ENCODE peak calls at places on chromosome 1, in nine cellular contexts. One of them, this sample, is unnamed. For H3K27me3 and H3K36me3, the result is how much of the 10 kb centered on the place peaks cover.

GRCh38 chr1:56525463-56526155 is 53.8 kb downstream of the PLPP3 start:
- DNase-seq in esophagus muscularis mucosa: no peak
- DNase-seq in pancreas: no peak
- DNase-seq in uterus: no peak
- DNase-seq in CD8-positive, alpha-beta T cell: no peak
- DNase-seq in IMR-90: peak
- DNase-seq in BE2C: no peak
- DNase-seq in HepG2: no peak
- DNase-seq in heart left ventricle: no peak
- DNase-seq in this sample: no peak

GRCh38 chr1:76006234-76006633 is 68.3 kb upstream of the ST6GALNAC3 start:
- DNase-seq in esophagus muscularis mucosa: no peak
- DNase-seq in pancreas: no peak
- DNase-seq in uterus: no peak
- DNase-seq in CD8-positive, alpha-beta T cell: no peak
- DNase-seq in IMR-90: peak
- DNase-seq in BE2C: peak
- DNase-seq in HepG2: no peak
- DNase-seq in heart left ventricle: no peak
- DNase-seq in this sample: no peak

GRCh38 chr1:64161347-64162080 is 41.9 kb upstream of the UBE2U start:
- DNase-seq in esophagus muscularis mucosa: no peak
- DNase-seq in pancreas: no peak
- DNase-seq in uterus: no peak
- DNase-seq in CD8-positive, alpha-beta T cell: no peak
- DNase-seq in IMR-90: peak
- DNase-seq in BE2C: no peak
- DNase-seq in HepG2: no peak
- DNase-seq in heart left ventricle: no peak
- DNase-seq in this sample: no peak

GRCh38 chr1:62794047-62794446 is 10.1 kb downstream of the ATG4C start:
- DNase-seq in esophagus muscularis mucosa: no peak
- DNase-seq in pancreas: no peak
- DNase-seq in uterus: no peak
- DNase-seq in CD8-positive, alpha-beta T cell: no peak
- DNase-seq in IMR-90: no peak
- DNase-seq in BE2C: no peak
- DNase-seq in HepG2: no peak
- DNase-seq in heart left ventricle: no peak
- DNase-seq in this sample: no peak

GRCh38 chr1:202959276-202959620 is 1.1 kb upstream of the ADIPOR1 start:
- DNase-seq in esophagus muscularis mucosa: no peak
- DNase-seq in pancreas: no peak
- DNase-seq in uterus: no peak
- DNase-seq in CD8-positive, alpha-beta T cell: no peak
- DNase-seq in IMR-90: peak
- DNase-seq in BE2C: no peak
- DNase-seq in HepG2: peak
- DNase-seq in heart left ventricle: no peak
- DNase-seq in this sample: no peak

GRCh38 chr1:154940213-154940879 is 3.8 kb upstream of the PMVK start:
- DNase-seq in esophagus muscularis mucosa: no peak
- DNase-seq in pancreas: no peak
- DNase-seq in uterus: no peak
- DNase-seq in CD8-positive, alpha-beta T cell: no peak
- DNase-seq in IMR-90: no peak
- DNase-seq in BE2C: no peak
- DNase-seq in HepG2: no peak
- DNase-seq in heart left ventricle: peak
- DNase-seq in this sample: no peak

GRCh38 chr1:53851571-53852282 is 13.6 kb upstream of the NDC1 start:
- DNase-seq in esophagus muscularis mucosa: no peak
- DNase-seq in pancreas: peak
- DNase-seq in uterus: no peak
- DNase-seq in CD8-positive, alpha-beta T cell: no peak
- DNase-seq in IMR-90: no peak
- DNase-seq in BE2C: no peak
- DNase-seq in HepG2: peak
- DNase-seq in heart left ventricle: no peak
- DNase-seq in this sample: no peak

GRCh38 chr1:187264995-187265602 is 436.4 kb downstream of the PLA2G4A start:
- DNase-seq in esophagus muscularis mucosa: no peak
- DNase-seq in pancreas: no peak
- DNase-seq in uterus: no peak
- DNase-seq in CD8-positive, alpha-beta T cell: no peak
- DNase-seq in IMR-90: peak
- DNase-seq in BE2C: peak
- DNase-seq in HepG2: peak
- DNase-seq in heart left ventricle: no peak
- DNase-seq in this sample: peak

GRCh38 chr1:204091066-204091465 is 18.2 kb downstream of the SOX13 start:
- DNase-seq in esophagus muscularis mucosa: no peak
- DNase-seq in pancreas: no peak
- DNase-seq in uterus: no peak
- DNase-seq in CD8-positive, alpha-beta T cell: no peak
- DNase-seq in IMR-90: no peak
- DNase-seq in BE2C: no peak
- DNase-seq in HepG2: no peak
- DNase-seq in heart left ventricle: no peak
- DNase-seq in this sample: no peak

GRCh38 chr1:18972531-18972930 is 16.1 kb upstream of the IFFO2 start:
- DNase-seq in esophagus muscularis mucosa: no peak
- DNase-seq in pancreas: no peak
- DNase-seq in uterus: peak
- DNase-seq in CD8-positive, alpha-beta T cell: no peak
- DNase-seq in IMR-90: peak
- DNase-seq in BE2C: no peak
- DNase-seq in HepG2: no peak
- DNase-seq in heart left ventricle: no peak
- DNase-seq in this sample: no peak
- TF ChIP-seq CTCF in esophagus muscularis mucosa: peak
- TF ChIP-seq CTCF in pancreas: no peak
- TF ChIP-seq CTCF in uterus: peak
- TF ChIP-seq CTCF in CD8-positive, alpha-beta T cell: peak
- TF ChIP-seq CTCF in IMR-90: peak
- TF ChIP-seq CTCF in BE2C: no peak
- TF ChIP-seq CTCF in HepG2: peak
- TF ChIP-seq CTCF in heart left ventricle: peak
- TF ChIP-seq CTCF in this sample: no peak

DNA sequence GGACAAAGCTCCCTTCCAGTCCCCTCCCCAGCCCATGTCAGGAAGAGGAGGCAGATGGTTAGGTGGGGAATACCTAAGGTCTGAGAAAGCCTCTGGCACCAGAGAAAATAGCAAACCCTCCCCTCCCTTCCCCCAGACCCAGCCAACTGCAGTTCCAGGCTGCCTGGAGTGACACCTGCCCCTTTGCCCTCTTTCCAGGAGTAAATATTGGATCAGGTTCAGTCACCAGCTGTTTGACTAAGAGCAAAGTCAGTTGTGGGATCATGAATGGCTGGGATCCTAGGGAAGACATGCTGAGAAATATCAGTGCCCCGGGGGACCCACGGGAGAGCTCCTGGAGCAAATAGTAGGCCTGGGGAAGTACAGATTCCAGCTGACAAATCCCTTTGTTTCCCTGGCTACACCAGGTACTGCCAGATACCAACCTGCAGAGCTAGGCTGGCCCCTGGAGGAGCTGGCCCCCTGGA is 12.2 kb upstream of the CDK18 start:
- DNase-seq in esophagus muscularis mucosa: no peak
- DNase-seq in pancreas: no peak
- DNase-seq in uterus: no peak
- DNase-seq in CD8-positive, alpha-beta T cell: no peak
- DNase-seq in IMR-90: no peak
- DNase-seq in BE2C: no peak
- DNase-seq in HepG2: peak
- DNase-seq in heart left ventricle: no peak
- DNase-seq in this sample: no peak
- H3K27me3 ChIP-seq in esophagus muscularis mucosa: under half
- H3K27me3 ChIP-seq in pancreas: under half
- H3K27me3 ChIP-seq in uterus: under half
- H3K27me3 ChIP-seq in CD8-positive, alpha-beta T cell: under half
- H3K27me3 ChIP-seq in IMR-90: under half
- H3K27me3 ChIP-seq in BE2C: under half
- H3K27me3 ChIP-seq in HepG2: under half
- H3K27me3 ChIP-seq in heart left ventricle: under half
- H3K27me3 ChIP-seq in this sample: under half

DNA sequence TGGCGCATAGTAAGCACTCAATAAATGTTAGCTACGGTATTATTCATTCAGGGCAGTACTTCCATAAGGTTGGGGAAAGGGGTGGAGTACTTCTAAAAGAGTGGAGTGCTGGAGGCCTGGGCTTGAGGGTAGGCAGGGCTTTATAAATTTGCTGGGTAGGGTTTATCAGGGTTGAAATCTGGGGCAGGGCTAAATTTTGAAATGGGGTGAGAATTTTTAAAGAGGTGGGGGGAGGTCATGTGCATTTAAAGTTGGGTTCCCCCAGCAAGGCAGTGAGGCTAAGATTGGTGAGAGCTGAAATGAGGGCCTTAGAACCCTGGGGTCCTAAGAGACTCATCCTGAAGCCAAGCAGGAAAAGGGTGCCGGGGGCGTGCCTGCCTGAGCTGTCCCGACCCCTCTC is 10.0 kb downstream of the CATSPER4 start:
- DNase-seq in esophagus muscularis mucosa: no peak
- DNase-seq in pancreas: no peak
- DNase-seq in uterus: no peak
- DNase-seq in CD8-positive, alpha-beta T cell: no peak
- DNase-seq in IMR-90: no peak
- DNase-seq in BE2C: no peak
- DNase-seq in HepG2: no peak
- DNase-seq in heart left ventricle: no peak
- DNase-seq in this sample: no peak
- H3K36me3 ChIP-seq in esophagus muscularis mucosa: under half
- H3K36me3 ChIP-seq in pancreas: under half
- H3K36me3 ChIP-seq in uterus: under half
- H3K36me3 ChIP-seq in CD8-positive, alpha-beta T cell: under half
- H3K36me3 ChIP-seq in IMR-90: under half
- H3K36me3 ChIP-seq in BE2C: under half
- H3K36me3 ChIP-seq in HepG2: under half
- H3K36me3 ChIP-seq in heart left ventricle: under half
- H3K36me3 ChIP-seq in this sample: under half

GRCh38 chr1:179576509-179576908 is 761 bp upstream of the NPHS2 start:
- DNase-seq in esophagus muscularis mucosa: no peak
- DNase-seq in pancreas: no peak
- DNase-seq in uterus: no peak
- DNase-seq in CD8-positive, alpha-beta T cell: no peak
- DNase-seq in IMR-90: no peak
- DNase-seq in BE2C: no peak
- DNase-seq in HepG2: no peak
- DNase-seq in heart left ventricle: no peak
- DNase-seq in this sample: no peak

DNA sequence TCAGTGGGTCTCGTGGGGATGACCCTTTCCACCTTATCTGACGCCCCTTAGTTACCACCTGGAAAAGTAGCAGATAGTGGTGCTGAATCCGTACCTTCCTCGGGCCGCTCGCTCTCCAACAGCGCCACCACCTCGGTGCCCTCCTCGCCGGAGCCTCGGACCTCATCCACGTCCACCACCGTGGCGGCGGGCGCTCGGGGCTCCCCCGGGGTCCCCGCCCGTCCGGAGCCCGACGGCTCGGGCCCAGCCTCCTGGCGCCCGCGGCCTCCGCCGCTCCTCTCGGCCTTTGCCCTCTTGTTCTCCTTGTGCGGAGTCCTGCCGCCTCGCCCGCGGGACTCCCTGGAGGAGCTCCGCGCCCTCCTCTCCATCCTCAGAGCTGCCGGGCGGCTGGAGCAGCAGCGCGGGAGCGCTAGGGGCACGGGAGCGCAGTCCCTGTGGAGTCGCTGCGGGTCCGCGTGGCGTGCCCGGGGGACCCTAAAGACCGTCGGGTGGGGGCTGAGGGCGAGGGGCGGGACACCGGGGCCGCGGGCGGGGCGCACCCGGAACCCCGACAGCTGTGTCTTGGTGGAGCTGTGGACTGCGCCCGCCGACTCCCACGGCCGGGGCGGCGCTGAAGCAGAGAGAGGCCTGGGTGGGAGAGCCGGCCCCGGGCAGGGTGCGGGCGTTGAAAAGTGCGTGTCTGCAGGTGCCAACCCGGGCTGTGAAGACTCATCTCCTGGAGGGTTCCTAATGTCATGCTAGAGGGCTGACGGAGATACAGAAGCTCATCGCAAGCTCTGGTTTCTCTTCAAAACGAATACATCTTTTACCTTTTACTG is at the start of gene NPHS2:
- DNase-seq in esophagus muscularis mucosa: no peak
- DNase-seq in pancreas: no peak
- DNase-seq in uterus: no peak
- DNase-seq in CD8-positive, alpha-beta T cell: no peak
- DNase-seq in IMR-90: no peak
- DNase-seq in BE2C: no peak
- DNase-seq in HepG2: no peak
- DNase-seq in heart left ventricle: no peak
- DNase-seq in this sample: no peak
- TF ChIP-seq CTCF in esophagus muscularis mucosa: no peak
- TF ChIP-seq CTCF in pancreas: no peak
- TF ChIP-seq CTCF in uterus: no peak
- TF ChIP-seq CTCF in CD8-positive, alpha-beta T cell: no peak
- TF ChIP-seq CTCF in IMR-90: no peak
- TF ChIP-seq CTCF in BE2C: no peak
- TF ChIP-seq CTCF in HepG2: no peak
- TF ChIP-seq CTCF in heart left ventricle: no peak
- TF ChIP-seq CTCF in this sample: no peak

This sample was measured in ovary.